ENCODE peak calls at places on chromosomes 13 and 19, in nine cellular contexts. One of them, this sample, is unnamed. For H3K4me1, the result is how much of the 10 kb centered on the place peaks cover.

GRCh38 chr13:79423801-79424642 is 18.0 kb upstream of the RBM26 start:
- DNase-seq in neural progenitor cell: peak
- DNase-seq in MM.1S: peak
- DNase-seq in HCT116: peak
- DNase-seq in hepatocyte: peak
- DNase-seq in PC-3: peak
- DNase-seq in GM23338: peak
- DNase-seq in GM23248: peak
- DNase-seq in SK-N-SH: peak
- DNase-seq in this sample: peak

GRCh38 chr13:26941345-26942174 is 181.0 kb upstream of the GPR12 start:
- DNase-seq in hepatocyte: peak
- DNase-seq in GM23338: no peak
- DNase-seq in neural progenitor cell: no peak
- DNase-seq in MM.1S: no peak
- DNase-seq in PC-3: peak
- DNase-seq in HCT116: no peak
- DNase-seq in GM23248: peak
- DNase-seq in SK-N-SH: no peak
- DNase-seq in this sample: no peak

GRCh38 chr19:4518345-4519171 is at the start of gene PLIN4:
- DNase-seq in GM23338: peak
- DNase-seq in GM23248: peak
- DNase-seq in HCT116: no peak
- DNase-seq in SK-N-SH: no peak
- DNase-seq in MM.1S: no peak
- DNase-seq in hepatocyte: no peak
- DNase-seq in PC-3: peak
- DNase-seq in neural progenitor cell: no peak
- DNase-seq in this sample: no peak

GRCh38 chr13:113474179-113474578 is 16.3 kb downstream of the DCUN1D2 start:
- DNase-seq in neural progenitor cell: no peak
- DNase-seq in SK-N-SH: no peak
- DNase-seq in PC-3: no peak
- DNase-seq in hepatocyte: no peak
- DNase-seq in HCT116: no peak
- DNase-seq in GM23248: peak
- DNase-seq in GM23338: no peak
- DNase-seq in MM.1S: no peak
- DNase-seq in this sample: no peak

GRCh38 chr19:13983213-13983889 is 22.8 kb downstream of the RFX1 start:
- DNase-seq in HCT116: no peak
- DNase-seq in SK-N-SH: no peak
- DNase-seq in hepatocyte: no peak
- DNase-seq in neural progenitor cell: no peak
- DNase-seq in PC-3: no peak
- DNase-seq in GM23248: no peak
- DNase-seq in GM23338: no peak
- DNase-seq in MM.1S: no peak
- DNase-seq in this sample: peak

GRCh38 chr19:2807379-2808128 is 12.1 kb upstream of the ZNF554 start:
- DNase-seq in PC-3: no peak
- DNase-seq in hepatocyte: no peak
- DNase-seq in neural progenitor cell: no peak
- DNase-seq in HCT116: no peak
- DNase-seq in SK-N-SH: peak
- DNase-seq in MM.1S: no peak
- DNase-seq in GM23338: no peak
- DNase-seq in GM23248: no peak
- DNase-seq in this sample: no peak

GRCh38 chr13:66933994-66934393 is 296.1 kb downstream of the PCDH9 start:
- DNase-seq in MM.1S: no peak
- DNase-seq in GM23248: peak
- DNase-seq in SK-N-SH: no peak
- DNase-seq in neural progenitor cell: no peak
- DNase-seq in hepatocyte: no peak
- DNase-seq in GM23338: no peak
- DNase-seq in HCT116: peak
- DNase-seq in PC-3: peak
- DNase-seq in this sample: no peak

GRCh38 chr13:24662195-24663088 is 17.8 kb upstream of the ATP12A start:
- DNase-seq in HCT116: no peak
- DNase-seq in GM23338: no peak
- DNase-seq in SK-N-SH: no peak
- DNase-seq in hepatocyte: no peak
- DNase-seq in MM.1S: no peak
- DNase-seq in PC-3: no peak
- DNase-seq in neural progenitor cell: no peak
- DNase-seq in GM23248: no peak
- DNase-seq in this sample: no peak

GRCh38 chr19:862529-863304 is 3.3 kb downstream of the CFD start:
- DNase-seq in neural progenitor cell: peak
- DNase-seq in MM.1S: peak
- DNase-seq in HCT116: no peak
- DNase-seq in GM23248: peak
- DNase-seq in PC-3: no peak
- DNase-seq in SK-N-SH: peak
- DNase-seq in hepatocyte: peak
- DNase-seq in GM23338: peak
- DNase-seq in this sample: peak

GRCh38 chr13:106376411-106377112 is 158.9 kb downstream of the EFNB2 start:
- DNase-seq in MM.1S: no peak
- DNase-seq in GM23248: peak
- DNase-seq in PC-3: peak
- DNase-seq in HCT116: peak
- DNase-seq in neural progenitor cell: no peak
- DNase-seq in SK-N-SH: no peak
- DNase-seq in hepatocyte: no peak
- DNase-seq in GM23338: peak
- DNase-seq in this sample: no peak

GRCh38 chr13:50990540-50991506 is 81.2 kb downstream of the RNASEH2B start:
- DNase-seq in HCT116: no peak
- DNase-seq in MM.1S: no peak
- DNase-seq in hepatocyte: peak
- DNase-seq in GM23338: peak
- DNase-seq in SK-N-SH: peak
- DNase-seq in GM23248: peak
- DNase-seq in PC-3: no peak
- DNase-seq in neural progenitor cell: peak
- DNase-seq in this sample: no peak

DNA sequence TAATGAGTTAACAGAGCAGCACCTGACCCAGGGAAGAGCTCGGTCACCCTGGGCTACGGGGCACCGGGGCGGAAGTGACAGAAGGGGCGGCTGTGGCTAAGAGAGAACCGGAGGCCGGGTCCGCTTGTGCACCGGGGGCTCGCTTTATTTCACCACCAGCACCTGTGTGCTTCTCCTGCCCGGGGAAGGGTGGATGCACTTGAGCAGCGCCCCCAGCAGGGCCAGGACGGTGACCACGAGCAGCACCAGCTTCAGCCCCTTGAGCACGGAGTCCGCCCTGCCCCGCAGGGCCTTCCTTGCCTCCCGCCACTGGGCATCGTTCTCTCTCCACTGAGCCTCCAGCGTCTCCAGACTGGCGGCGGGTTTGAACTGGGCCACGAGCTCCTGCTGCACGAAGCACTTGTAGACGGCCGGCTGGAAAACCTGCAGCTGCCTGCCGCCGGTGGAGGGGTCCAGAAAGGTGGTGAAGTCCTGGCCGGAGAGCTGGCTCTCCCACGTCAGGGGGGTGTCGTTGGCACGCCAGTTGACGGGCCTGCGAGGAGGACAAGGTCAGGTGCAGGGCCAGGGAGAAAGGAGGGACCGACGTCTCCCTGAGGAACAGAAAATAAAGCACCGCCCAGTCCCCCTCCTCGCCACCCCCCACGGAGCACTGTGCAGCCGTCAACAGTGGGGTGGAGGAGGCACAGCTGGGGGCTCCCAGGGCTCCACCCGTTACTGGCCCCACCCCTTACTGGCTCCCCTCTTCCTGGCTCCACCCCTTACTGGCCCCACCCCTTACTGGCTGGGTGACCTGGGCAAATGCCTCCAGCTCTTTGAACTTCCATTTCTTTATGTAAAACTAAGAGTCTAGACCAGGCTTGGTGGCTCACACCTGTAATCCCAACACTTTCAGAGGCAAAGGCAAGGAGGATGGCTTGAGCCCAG is 3.6 kb downstream of the FAM187B start:
- DNase-seq in MM.1S: no peak
- DNase-seq in neural progenitor cell: no peak
- DNase-seq in HCT116: no peak
- DNase-seq in PC-3: no peak
- DNase-seq in GM23248: no peak
- DNase-seq in SK-N-SH: no peak
- DNase-seq in hepatocyte: no peak
- DNase-seq in GM23338: peak
- DNase-seq in this sample: peak
- TF ChIP-seq EZH2phosphoT487 in MM.1S: no peak
- TF ChIP-seq EZH2phosphoT487 in neural progenitor cell: no peak
- TF ChIP-seq EZH2phosphoT487 in HCT116: no peak
- TF ChIP-seq EZH2phosphoT487 in PC-3: no peak
- TF ChIP-seq EZH2phosphoT487 in GM23248: no peak
- TF ChIP-seq EZH2phosphoT487 in SK-N-SH: no peak
- TF ChIP-seq EZH2phosphoT487 in hepatocyte: no peak
- TF ChIP-seq EZH2phosphoT487 in GM23338: no peak
- TF ChIP-seq EZH2phosphoT487 in this sample: no peak

GRCh38 chr19:54153731-54154326 is 5.7 kb downstream of the LENG1 start:
- DNase-seq in SK-N-SH: no peak
- DNase-seq in PC-3: no peak
- DNase-seq in GM23248: peak
- DNase-seq in GM23338: no peak
- DNase-seq in neural progenitor cell: no peak
- DNase-seq in hepatocyte: no peak
- DNase-seq in MM.1S: no peak
- DNase-seq in HCT116: no peak
- DNase-seq in this sample: no peak

GRCh38 chr19:54154603-54155345 is 4.7 kb downstream of the LENG1 start:
- DNase-seq in neural progenitor cell: no peak
- DNase-seq in HCT116: no peak
- DNase-seq in hepatocyte: no peak
- DNase-seq in GM23338: no peak
- DNase-seq in GM23248: peak
- DNase-seq in MM.1S: no peak
- DNase-seq in PC-3: no peak
- DNase-seq in SK-N-SH: no peak
- DNase-seq in this sample: no peak

GRCh38 chr19:54156490-54156889 is 3.0 kb downstream of the LENG1 start:
- DNase-seq in HCT116: no peak
- DNase-seq in GM23248: no peak
- DNase-seq in PC-3: no peak
- DNase-seq in GM23338: no peak
- DNase-seq in hepatocyte: no peak
- DNase-seq in MM.1S: no peak
- DNase-seq in SK-N-SH: no peak
- DNase-seq in neural progenitor cell: no peak
- DNase-seq in this sample: no peak

GRCh38 chr19:54156953-54157352 is 2.6 kb downstream of the LENG1 start:
- DNase-seq in MM.1S: no peak
- DNase-seq in GM23248: no peak
- DNase-seq in GM23338: no peak
- DNase-seq in PC-3: no peak
- DNase-seq in hepatocyte: peak
- DNase-seq in HCT116: no peak
- DNase-seq in SK-N-SH: no peak
- DNase-seq in neural progenitor cell: no peak
- DNase-seq in this sample: no peak

DNA sequence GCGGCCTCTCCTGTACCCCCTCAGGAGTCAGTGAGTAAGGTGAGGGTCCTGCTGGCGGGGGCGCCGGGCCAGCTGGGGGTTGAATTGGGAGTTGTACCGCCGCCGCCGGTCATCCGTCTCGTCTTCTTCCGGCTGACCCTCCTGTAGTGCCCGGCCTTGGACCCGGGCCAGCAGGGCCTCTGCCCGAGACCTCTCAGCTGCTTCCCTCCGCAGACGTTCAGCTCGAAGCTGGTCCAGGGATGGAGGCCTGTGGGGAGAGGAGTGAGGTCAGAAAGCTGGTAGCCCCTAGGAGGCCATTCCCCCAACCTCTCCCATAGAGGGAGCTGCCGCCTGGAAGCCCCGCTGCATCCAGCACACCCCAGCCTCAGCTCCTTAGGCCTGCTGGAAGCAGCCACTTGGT is 3.8 kb downstream of the LENG1 start:
- DNase-seq in hepatocyte: no peak
- DNase-seq in SK-N-SH: no peak
- DNase-seq in neural progenitor cell: no peak
- DNase-seq in MM.1S: no peak
- DNase-seq in HCT116: no peak
- DNase-seq in PC-3: no peak
- DNase-seq in GM23248: no peak
- DNase-seq in GM23338: peak
- DNase-seq in this sample: no peak
- H3K4me1 ChIP-seq in hepatocyte: under half
- H3K4me1 ChIP-seq in SK-N-SH: under half
- H3K4me1 ChIP-seq in neural progenitor cell: under half
- H3K4me1 ChIP-seq in MM.1S: under half
- H3K4me1 ChIP-seq in HCT116: under half
- H3K4me1 ChIP-seq in PC-3: under half
- H3K4me1 ChIP-seq in GM23248: under half
- H3K4me1 ChIP-seq in GM23338: under half
- H3K4me1 ChIP-seq in this sample: under half

DNA sequence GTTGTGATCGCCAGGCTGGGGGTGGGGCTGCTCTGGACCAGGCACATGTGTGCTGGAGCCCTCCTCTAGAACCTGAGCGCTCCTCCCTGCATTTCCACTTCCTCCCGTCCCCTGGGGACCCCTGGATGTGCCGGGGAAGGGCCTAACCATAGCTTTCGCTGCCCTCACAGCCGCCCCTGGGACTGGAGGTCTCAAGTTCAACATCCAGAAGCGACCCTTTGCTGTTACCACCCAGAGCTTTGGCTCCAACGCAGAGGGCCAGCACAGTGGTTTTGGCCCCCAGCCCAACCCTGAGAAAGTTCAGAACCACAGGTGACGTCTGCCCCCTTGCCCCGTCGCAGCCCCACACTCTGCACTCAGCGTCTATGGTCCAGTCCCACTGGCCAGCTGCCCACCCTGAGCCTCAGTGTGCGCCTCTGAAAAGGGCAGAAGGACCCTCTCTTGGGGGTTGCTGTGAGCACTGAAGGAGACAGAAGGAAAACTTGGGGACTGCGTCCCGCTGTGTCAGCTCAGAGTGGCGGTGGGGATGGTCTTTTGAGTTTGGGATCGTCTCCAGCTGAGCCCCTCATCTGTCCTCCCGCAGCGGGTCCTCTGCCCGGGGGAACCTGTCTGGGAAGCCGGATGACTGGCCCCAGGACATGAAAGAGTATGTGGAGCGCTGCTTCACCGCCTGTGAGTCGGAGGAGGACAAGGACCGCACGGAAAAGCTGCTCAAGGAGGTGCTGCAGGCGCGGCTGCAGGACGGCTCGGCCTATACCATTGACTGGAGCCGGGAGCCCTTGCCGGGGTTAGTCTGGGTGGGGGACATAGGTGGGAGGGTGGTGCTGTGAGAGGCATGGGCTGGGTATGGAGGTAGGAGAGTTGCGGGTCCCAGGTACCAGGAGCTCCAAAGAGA is 6.0 kb downstream of the LENG8 start:
- DNase-seq in GM23338: no peak
- DNase-seq in SK-N-SH: no peak
- DNase-seq in hepatocyte: peak
- DNase-seq in GM23248: no peak
- DNase-seq in neural progenitor cell: no peak
- DNase-seq in PC-3: no peak
- DNase-seq in HCT116: no peak
- DNase-seq in MM.1S: no peak
- DNase-seq in this sample: no peak
- H3K27ac ChIP-seq in GM23338: no peak
- H3K27ac ChIP-seq in SK-N-SH: no peak
- H3K27ac ChIP-seq in hepatocyte: no peak
- H3K27ac ChIP-seq in GM23248: no peak
- H3K27ac ChIP-seq in neural progenitor cell: no peak
- H3K27ac ChIP-seq in PC-3: no peak
- H3K27ac ChIP-seq in HCT116: no peak
- H3K27ac ChIP-seq in MM.1S: no peak
- H3K27ac ChIP-seq in this sample: no peak

GRCh38 chr13:40161008-40161694 is 505.3 kb downstream of the FOXO1 start:
- DNase-seq in PC-3: no peak
- DNase-seq in GM23338: no peak
- DNase-seq in HCT116: no peak
- DNase-seq in hepatocyte: no peak
- DNase-seq in neural progenitor cell: no peak
- DNase-seq in GM23248: peak
- DNase-seq in SK-N-SH: no peak
- DNase-seq in MM.1S: no peak
- DNase-seq in this sample: no peak
- TF ChIP-seq EZH2phosphoT487 in PC-3: no peak
- TF ChIP-seq EZH2phosphoT487 in GM23338: no peak
- TF ChIP-seq EZH2phosphoT487 in HCT116: no peak
- TF ChIP-seq EZH2phosphoT487 in hepatocyte: no peak
- TF ChIP-seq EZH2phosphoT487 in neural progenitor cell: no peak
- TF ChIP-seq EZH2phosphoT487 in GM23248: no peak
- TF ChIP-seq EZH2phosphoT487 in SK-N-SH: no peak
- TF ChIP-seq EZH2phosphoT487 in MM.1S: no peak
- TF ChIP-seq EZH2phosphoT487 in this sample: no peak

This sample was measured in OCI-LY7.